ENCODE peak calls at places on chromosomes 13 and 19, in six cellular contexts. R is CD8-positive, alpha-beta T cell; V is neural progenitor cell; I is caudate nucleus; S is aorta; O is breast epithelium. J is an unnamed sample.

GRCh38 chr13:20126460-20127262 is 34.2 kb downstream of the GJA3 start:
- DNase-seq in R (no peak), I (no peak), S (no peak), V (no peak), O (no peak), J (no peak)

GRCh38 chr19:23801798-23802197 is 43.1 kb upstream of the ZNF681 start:
- DNase-seq in S (no peak), O (no peak), V (no peak), R (no peak), I (no peak), J (no peak)

GRCh38 chr13:49315036-49315565 is 67.4 kb downstream of the CDADC1 start:
- DNase-seq in I (no peak), O (no peak), S (no peak), R (no peak), V (no peak), J (no peak)

GRCh38 chr19:16380314-16380695 is 55.7 kb downstream of the KLF2 start:
- DNase-seq in S (peak; percentile 38), R (no peak), I (no peak), V (no peak), O (no peak), J (no peak)

GRCh38 chr13:23753523-23753922 is 135.7 kb downstream of the MIPEP start:
- DNase-seq in I (no peak), V (no peak), R (no peak), S (no peak), O (no peak), J (no peak)

GRCh38 chr19:33422369-33423180 is 49.1 kb downstream of the CEBPG start:
- DNase-seq in V (no peak), R (no peak), S (no peak), O (no peak), I (no peak), J (no peak)

GRCh38 chr19:4583961-4584669 is 24.6 kb upstream of the SEMA6B start:
- DNase-seq in I (no peak), V (peak; percentile 78), R (no peak), S (no peak), O (no peak), J (no peak)

GRCh38 chr13:113320226-113320875 is 23.3 kb downstream of the LAMP1 start:
- DNase-seq in S (peak; percentile 28), R (no peak), I (no peak), V (no peak), O (no peak), J (no peak)

GRCh38 chr13:61432029-61432428 is 16.4 kb upstream of the PCDH20 start:
- DNase-seq in I (no peak), V (no peak), S (no peak), O (no peak), R (no peak), J (no peak)

GRCh38 chr19:39310558-39311311 is 9.9 kb downstream of the LRFN1 start:
- DNase-seq in V (peak; percentile 75), S (no peak), O (no peak), R (no peak), I (no peak), J (no peak)

GRCh38 chr19:28332886-28333285 is 880.1 kb downstream of the UQCRFS1 start:
- DNase-seq in V (no peak), I (no peak), O (no peak), R (no peak), S (no peak), J (no peak)

GRCh38 chr19:48271531-48272151 is 1.8 kb downstream of the ZNF114 start:
- DNase-seq in V (peak; percentile 76), S (peak; percentile 80), I (no peak), R (no peak), O (no peak), J (no peak)

GRCh38 chr19:45771331-45771933 is 2.4 kb upstream of the SIX5 start:
- DNase-seq in V (no peak), I (no peak), S (no peak), R (no peak), O (no peak), J (no peak)

GRCh38 chr13:104586010-104586746 is 1520.0 kb upstream of the SLC10A2 start:
- DNase-seq in V (no peak), I (no peak), O (no peak), R (no peak), S (no peak), J (no peak)

GRCh38 chr13:108212901-108213300 is 2.4 kb downstream of the LIG4 start:
- DNase-seq in V (no peak), S (no peak), O (no peak), R (no peak), I (no peak), J (no peak)

GRCh38 chr19:2615782-2616181 is 86.7 kb downstream of the GNG7 start:
- DNase-seq in S (peak; percentile 51), I (no peak), O (no peak), R (no peak), V (no peak), J (no peak)

GRCh38 chr13:27038323-27038722 is 133.3 kb downstream of the USP12 start:
- DNase-seq in R (no peak), V (no peak), I (no peak), S (no peak), O (no peak), J (no peak)

GRCh38 chr19:42420055-42420544 is 7.1 kb downstream of the LIPE start:
- DNase-seq in O (no peak), V (peak; percentile 66), S (no peak), I (no peak), R (peak; percentile 56), J (peak; percentile 98)

GRCh38 chr13:24943136-24943535 is 152.8 kb upstream of the PABPC3 start:
- DNase-seq in I (no peak), O (no peak), R (no peak), V (no peak), S (no peak), J (no peak)

GRCh38 chr13:23752111-23753001 is 136.8 kb downstream of the MIPEP start:
- DNase-seq in I (no peak), O (no peak), V (no peak), S (no peak), R (no peak), J (no peak)

GRCh38 chr19:42143341-42144234 is 11.3 kb upstream of the POU2F2 start:
- DNase-seq in S (no peak), I (no peak), V (peak; percentile 88), R (no peak), O (no peak), J (no peak)

GRCh38 chr13:76379341-76380105 is 506.7 kb downstream of the KCTD12 start:
- DNase-seq in O (no peak), I (no peak), R (no peak), V (no peak), S (no peak), J (no peak)

GRCh38 chr19:41876847-41877489 is at the start of gene CD79A:
- DNase-seq in I (no peak), S (no peak), R (no peak), V (no peak), O (no peak), J (no peak)

GRCh38 chr19:4987286-4987685 is 18.4 kb downstream of the KDM4B start:
- DNase-seq in S (no peak), I (no peak), R (no peak), O (no peak), V (no peak), J (no peak)

DNA sequence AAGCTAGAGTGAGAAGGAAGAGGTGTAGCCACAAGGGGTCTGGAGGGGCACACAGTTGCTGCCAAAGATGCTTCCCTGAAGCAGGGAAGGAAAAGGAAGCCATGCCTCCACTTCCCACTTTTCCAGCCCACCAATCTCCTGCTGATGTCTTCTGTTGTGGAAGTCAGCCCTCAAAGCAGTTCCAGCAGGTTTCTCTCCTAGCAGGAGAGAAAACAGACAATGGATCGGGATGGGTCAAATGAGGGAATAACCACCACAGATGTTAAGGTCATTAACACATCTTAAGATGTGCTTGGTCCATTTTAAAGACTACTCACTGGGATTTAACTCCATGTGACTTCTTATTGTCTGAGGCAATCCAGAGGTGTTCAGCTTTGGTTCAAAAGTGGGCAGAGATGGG is 284.1 kb upstream of the SOX21 start:
- DNase-seq in O (no peak), S (no peak), R (no peak), V (no peak), I (no peak), J (no peak)
- H3K27ac ChIP-seq in O (no peak overlapping the region), S (no peak overlapping the region), R (no peak overlapping the region), V (no peak overlapping the region), I (no peak overlapping the region), J (no peak overlapping the region)

GRCh38 chr19:7831452-7831851 is 1.4 kb downstream of the EVI5L start:
- DNase-seq in I (peak; percentile 36), S (no peak), R (no peak), V (peak; percentile 79), O (no peak), J (no peak)

GRCh38 chr19:7832781-7833180 is 2.8 kb downstream of the EVI5L start:
- DNase-seq in I (no peak), S (no peak), O (no peak), V (no peak), R (no peak), J (no peak)

GRCh38 chr19:7830823-7831222 is 805 bp downstream of the EVI5L start:
- DNase-seq in I (no peak), R (no peak), S (no peak), V (no peak), O (no peak), J (no peak)

GRCh38 chr19:7832009-7832408 is 2.0 kb downstream of the EVI5L start:
- DNase-seq in I (no peak), V (no peak), O (no peak), R (no peak), S (no peak), J (no peak)

GRCh38 chr19:7833225-7834156 is 3.5 kb downstream of the EVI5L start:
- DNase-seq in O (no peak), R (no peak), I (no peak), V (no peak), S (no peak), J (peak; percentile 84)
- H3K27ac ChIP-seq in O (no peak overlapping the region), R (no peak overlapping the region), I (peak overlapping the region; percentile 59), V (no peak overlapping the region), S (no peak overlapping the region), J (peak overlapping the region; percentile 95)

GRCh38 chr19:7356899-7357627 is 8.3 kb downstream of the ARHGEF18 start:
- DNase-seq in S (peak; percentile 44), R (no peak), O (no peak), V (no peak), I (no peak), J (no peak)

GRCh38 chr19:7358102-7358597 is 9.4 kb downstream of the ARHGEF18 start:
- DNase-seq in S (no peak), R (no peak), I (no peak), V (no peak), O (no peak), J (no peak)

GRCh38 chr19:7351861-7352260 is 3.1 kb downstream of the ARHGEF18 start:
- DNase-seq in I (no peak), S (no peak), V (no peak), R (no peak), O (no peak), J (no peak)

GRCh38 chr19:7355871-7356270 is 7.1 kb downstream of the ARHGEF18 start:
- DNase-seq in S (peak; percentile 31), O (no peak), R (no peak), I (no peak), V (no peak), J (no peak)

GRCh38 chr19:7355151-7355845 is 6.6 kb downstream of the ARHGEF18 start:
- DNase-seq in I (no peak), O (no peak), S (peak; percentile 66), R (no peak), V (no peak), J (no peak)
- H3K27ac ChIP-seq in I (no peak overlapping the region), O (no peak overlapping the region), S (no peak overlapping the region), R (no peak overlapping the region), V (no peak overlapping the region), J (no peak overlapping the region)

GRCh38 chr13:46278474-46278873 is 66.7 kb downstream of the LRRC63 start:
- DNase-seq in R (no peak), O (no peak), I (no peak), V (peak; percentile 6), S (no peak), J (no peak)
- H3K27ac ChIP-seq in R (no peak overlapping the region), O (no peak overlapping the region), I (no peak overlapping the region), V (no peak overlapping the region), S (no peak overlapping the region), J (no peak overlapping the region)

J was measured in epithelial cell of prostate.